ENCODE peak calls at places on chromosomes 3 and 15, in seven cellular contexts. J, C, X, Z, Y, P and Q are unnamed samples.

GRCh38 chr15:90463381-90463780 is 66.3 kb upstream of the CRTC3 start:
- DNase-seq in X (peak), P (no peak), Z (peak), Y (peak), J (no peak), C (no peak), Q (no peak)

GRCh38 chr3:55156851-55157650 is 229.2 kb upstream of the LRTM1 start:
- DNase-seq in C (no peak), Z (peak), Y (peak), P (no peak), X (no peak), J (no peak), Q (no peak)

GRCh38 chr15:35669457-35670045 is 123.6 kb upstream of the DPH6 start:
- DNase-seq in C (no peak), Y (peak), X (no peak), J (no peak), P (no peak), Z (peak), Q (no peak)

GRCh38 chr15:33547876-33548275 is 237.1 kb downstream of the RYR3 start:
- DNase-seq in X (peak), J (no peak), Y (peak), Z (peak), C (peak), P (no peak), Q (peak)

GRCh38 chr3:151467069-151467468 is 6.2 kb upstream of the IGSF10 start:
- DNase-seq in Y (no peak), Z (no peak), J (no peak), X (no peak), C (no peak), P (no peak), Q (no peak)

GRCh38 chr15:65184305-65184943 is 718 bp downstream of the CLPX start:
- DNase-seq in Z (peak), P (peak), Y (peak), X (no peak), J (peak), C (peak), Q (no peak)

GRCh38 chr3:113594066-113594465 is 61.7 kb downstream of the SIDT1 start:
- DNase-seq in J (no peak), P (peak), X (no peak), Y (no peak), Z (no peak), C (no peak), Q (no peak)

GRCh38 chr3:99467420-99467819 is 171.0 kb upstream of the COL8A1 start:
- DNase-seq in Z (no peak), X (no peak), J (no peak), C (no peak), Y (no peak), P (no peak), Q (no peak)

GRCh38 chr3:22685598-22685997 is 517.5 kb upstream of the UBE2E2 start:
- DNase-seq in C (no peak), Y (no peak), J (no peak), P (no peak), Z (peak), X (peak), Q (peak)

GRCh38 chr15:28023933-28024888 is 74.9 kb downstream of the OCA2 start:
- DNase-seq in X (no peak), P (no peak), J (no peak), Y (no peak), Z (no peak), C (no peak), Q (no peak)

GRCh38 chr15:99059010-99059981 is 45.6 kb upstream of the SYNM start:
- DNase-seq in X (peak), Z (peak), Y (peak), C (peak), P (peak), J (peak), Q (peak)

GRCh38 chr15:73600413-73601050 is 32.7 kb downstream of the NPTN start:
- DNase-seq in Y (no peak), J (no peak), X (no peak), P (no peak), C (no peak), Z (no peak), Q (no peak)

GRCh38 chr15:98549003-98549402 is 99.3 kb upstream of the IGF1R start:
- DNase-seq in P (no peak), J (no peak), Y (no peak), X (no peak), Z (no peak), C (no peak), Q (no peak)

GRCh38 chr3:143586565-143586964 is 261.7 kb downstream of the SLC9A9 start:
- DNase-seq in C (no peak), Y (no peak), Z (no peak), P (no peak), X (peak), J (no peak), Q (no peak)

GRCh38 chr15:85925649-85926237 is 131.0 kb upstream of the KLHL25 start:
- DNase-seq in X (no peak), Y (no peak), P (no peak), C (no peak), Z (no peak), J (no peak), Q (no peak)

GRCh38 chr3:56890448-56891083 is 88.8 kb upstream of the ARHGEF3 start:
- DNase-seq in Z (no peak), X (no peak), Y (no peak), P (no peak), J (no peak), C (no peak), Q (no peak)

GRCh38 chr3:158808697-158809096 is 6.8 kb downstream of the MFSD1 start:
- DNase-seq in Y (no peak), X (no peak), Z (peak), P (no peak), C (no peak), J (no peak), Q (no peak)

GRCh38 chr3:29420106-29420505 is 139.2 kb downstream of the RBMS3 start:
- DNase-seq in C (no peak), X (no peak), Z (no peak), P (no peak), Y (no peak), J (no peak), Q (no peak)

GRCh38 chr3:195441971-195442572 is 748 bp downstream of the ACAP2 start:
- DNase-seq in J (peak), Z (peak), P (peak), C (peak), X (no peak), Y (peak), Q (peak)

GRCh38 chr3:116150655-116151054 is 294.6 kb downstream of the LSAMP start:
- DNase-seq in Z (no peak), C (no peak), X (no peak), P (no peak), Y (no peak), J (no peak), Q (no peak)

GRCh38 chr15:36029606-36030005 is 483.6 kb upstream of the DPH6 start:
- DNase-seq in Y (peak), C (no peak), X (no peak), J (no peak), P (no peak), Z (no peak), Q (no peak)

GRCh38 chr3:48472923-48473616 is 26.5 kb downstream of the ATRIP start:
- DNase-seq in P (no peak), Y (peak), C (peak), Z (peak), X (peak), J (peak), Q (peak)

GRCh38 chr15:29776859-29777258 is 45.4 kb downstream of the TJP1 start:
- DNase-seq in Z (no peak), P (no peak), Y (no peak), C (no peak), X (no peak), J (no peak), Q (no peak)

GRCh38 chr3:69803871-69804270 is 64.6 kb downstream of the MITF start:
- DNase-seq in P (no peak), C (no peak), J (no peak), Y (no peak), X (no peak), Z (no peak), Q (no peak)

GRCh38 chr15:78508272-78508671 is 895 bp downstream of the HYKK start:
- DNase-seq in Z (no peak), Y (peak), J (no peak), P (no peak), C (no peak), X (no peak), Q (no peak)

GRCh38 chr3:163953526-163953925 is 1124.8 kb downstream of the SI start:
- DNase-seq in Y (no peak), Z (no peak), X (no peak), C (no peak), J (no peak), P (peak), Q (no peak)

GRCh38 chr3:113753376-113753985 is 6.6 kb downstream of the ATP6V1A start:
- DNase-seq in Y (no peak), C (no peak), X (no peak), Z (no peak), J (no peak), P (no peak), Q (no peak)

GRCh38 chr15:67050062-67050461 is 15.3 kb upstream of the SMAD3 start:
- DNase-seq in P (no peak), C (no peak), X (no peak), J (no peak), Y (peak), Z (no peak), Q (no peak)

GRCh38 chr15:65156692-65157091 is 23.1 kb upstream of the PDCD7 start:
- DNase-seq in P (no peak), Y (no peak), X (no peak), Z (no peak), J (no peak), C (no peak), Q (no peak)

GRCh38 chr3:114127517-114127916 is 51.3 kb downstream of the DRD3 start:
- DNase-seq in Y (peak), X (no peak), J (no peak), C (no peak), Z (no peak), P (no peak), Q (no peak)

GRCh38 chr3:184259878-184260570 is 1.3 kb downstream of the CAMK2N2 start:
- DNase-seq in J (peak), C (peak), Z (no peak), Y (peak), X (no peak), P (peak), Q (peak)

GRCh38 chr15:68808770-68809169 is 11.9 kb downstream of the ANP32A start:
- DNase-seq in C (no peak), J (no peak), Z (no peak), X (no peak), Y (no peak), P (no peak), Q (peak)

GRCh38 chr15:34739346-34739745 is 15.5 kb downstream of the GJD2 start:
- DNase-seq in C (no peak), Z (no peak), J (no peak), P (no peak), Y (no peak), X (no peak), Q (no peak)

GRCh38 chr15:101613130-101614000 is 38.8 kb downstream of the TM2D3 start:
- DNase-seq in C (peak), P (peak), Y (peak), X (no peak), J (no peak), Z (no peak), Q (peak)

GRCh38 chr3:183328823-183329222 is 75.8 kb downstream of the B3GNT5 start:
- DNase-seq in P (no peak), J (no peak), X (no peak), Y (no peak), C (no peak), Z (peak), Q (no peak)